ENCODE peak calls at places on chromosomes 1 and 21, in five cellular contexts. V, G, L, U and H are unnamed samples.

GRCh38 chr1:27350673-27351540 is 9.1 kb downstream of the SYTL1 start:
- DNase-seq in V (no peak), G (peak; percentile 11), L (no peak), U (peak; percentile 45), H (no peak)

GRCh38 chr1:223665592-223666312 is at the start of gene CAPN8:
- DNase-seq in L (peak; percentile 96), V (no peak), G (no peak), U (no peak), H (no peak)

GRCh38 chr21:40070871-40071270 is 203.6 kb downstream of the PCP4 start:
- DNase-seq in V (no peak), L (no peak), U (no peak), G (no peak), H (no peak)

GRCh38 chr1:96538001-96538649 is 183.5 kb upstream of the PTBP2 start:
- DNase-seq in U (no peak), G (peak; percentile 64), L (no peak), V (peak; percentile 96), H (no peak)

GRCh38 chr1:114588196-114588689 is 6.8 kb upstream of the BCAS2 start:
- DNase-seq in U (no peak), V (no peak), G (no peak), L (no peak), H (no peak)

GRCh38 chr1:158998781-158999161 is 10.9 kb upstream of the IFI16 start:
- DNase-seq in U (peak; percentile 59), L (peak; percentile 80), V (peak; percentile 80), G (peak; percentile 84), H (no peak)

GRCh38 chr1:220733090-220733569 is 15.0 kb upstream of the MTARC2 start:
- DNase-seq in U (peak; percentile 59), V (peak; percentile 98), G (peak; percentile 81), L (peak; percentile 94), H (no peak)

GRCh38 chr1:150548632-150549495 is at the start of gene ADAMTSL4:
- DNase-seq in L (peak; percentile 65), G (peak; percentile 83), V (peak; percentile 81), U (peak; percentile 61), H (peak; percentile 87)

GRCh38 chr1:170049191-170049800 is 25.2 kb downstream of the KIFAP3 start:
- DNase-seq in G (no peak), U (no peak), L (no peak), V (no peak), H (no peak)

GRCh38 chr1:57959727-57960300 is 536.0 kb upstream of the DAB1 start:
- DNase-seq in U (no peak), L (no peak), G (no peak), V (no peak), H (no peak)

GRCh38 chr1:97004054-97004453 is 282.5 kb downstream of the PTBP2 start:
- DNase-seq in G (peak; percentile 53), L (no peak), U (no peak), V (peak; percentile 18), H (no peak)

GRCh38 chr1:162732566-162733335 is 57.8 kb upstream of the HSD17B7 start:
- DNase-seq in U (peak; percentile 63), L (no peak), V (no peak), G (no peak), H (no peak)

GRCh38 chr1:42971848-42972291 is 13.2 kb upstream of the SLC2A1 start:
- DNase-seq in U (no peak), V (peak; percentile 88), L (no peak), G (peak; percentile 70), H (no peak)

DNA sequence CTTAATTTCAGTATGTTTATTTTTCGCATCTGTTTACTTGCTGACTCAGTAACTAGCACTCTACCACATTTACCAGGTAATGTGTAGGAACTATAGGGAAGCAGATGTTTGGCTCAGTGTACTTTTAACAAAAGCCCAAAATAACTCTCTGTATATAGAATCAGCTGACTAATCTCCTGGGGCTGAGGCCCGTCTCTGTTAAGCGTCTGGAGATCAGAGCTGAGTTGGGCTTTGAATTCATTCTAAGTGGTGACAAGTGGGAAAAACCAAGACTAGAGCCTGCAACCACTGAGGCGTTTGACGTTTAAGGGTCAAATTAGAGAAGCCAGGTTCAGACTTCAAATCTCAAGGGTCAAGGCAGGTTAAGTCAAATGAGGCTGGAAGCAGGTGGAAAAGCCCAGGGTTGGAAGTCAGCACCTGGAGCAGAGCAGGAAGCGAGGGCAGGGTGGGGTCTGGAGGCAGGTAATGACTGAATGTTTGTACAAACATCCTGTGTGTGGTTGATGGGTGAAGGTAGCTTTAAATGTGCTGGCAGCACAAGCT is 56.8 kb upstream of the LYST start:
- DNase-seq in L (peak; percentile 69), V (peak; percentile 61), G (peak; percentile 43), U (no peak), H (no peak)
- H3K4me3 ChIP-seq in L (peak overlapping the region; percentile 31), V (no peak overlapping the region), G (no peak overlapping the region), U (no peak overlapping the region), H (no peak overlapping the region)

GRCh38 chr1:36384542-36385409 is 948 bp downstream of the STK40 start:
- DNase-seq in G (peak; percentile 29), L (peak; percentile 79), U (peak; percentile 55), V (peak; percentile 27), H (peak; percentile 84)
- H3K4me3 ChIP-seq in G (peak overlapping the region; percentile 95), L (peak overlapping the region; percentile 97), U (peak overlapping the region; percentile 98), V (peak overlapping the region; percentile 88), H (peak overlapping the region; percentile 94)

GRCh38 chr1:89999628-90000027 is 4.7 kb downstream of the ZNF326 start:
- DNase-seq in G (no peak), U (no peak), V (no peak), L (no peak), H (no peak)

GRCh38 chr1:89999208-89999607 is 4.3 kb downstream of the ZNF326 start:
- DNase-seq in G (no peak), L (no peak), U (no peak), V (no peak), H (no peak)

GRCh38 chr1:89995595-89996397 is 886 bp downstream of the ZNF326 start:
- DNase-seq in G (peak; percentile 61), U (no peak), L (peak; percentile 37), V (peak; percentile 54), H (no peak)

GRCh38 chr1:89996415-89997110 is 1.7 kb downstream of the ZNF326 start:
- DNase-seq in V (no peak), U (no peak), G (peak; percentile 18), L (no peak), H (no peak)

GRCh38 chr1:89998306-89998705 is 3.4 kb downstream of the ZNF326 start:
- DNase-seq in L (no peak), U (no peak), V (peak; percentile 44), G (no peak), H (no peak)
- H3K4me3 ChIP-seq in L (no peak overlapping the region), U (no peak overlapping the region), V (no peak overlapping the region), G (no peak overlapping the region), H (no peak overlapping the region)

GRCh38 chr1:65959896-65960295 is 167.2 kb downstream of the PDE4B start:
- DNase-seq in U (no peak), L (no peak), V (peak; percentile 55), G (peak; percentile 43), H (no peak)
- H3K4me3 ChIP-seq in U (no peak overlapping the region), L (no peak overlapping the region), V (no peak overlapping the region), G (no peak overlapping the region), H (no peak overlapping the region)